ENCODE peak calls at places on chromosomes 7 and 10, in four cellular contexts. U is tibial artery, H is AG04449, Y is IMR-90. G is an unnamed sample.

GRCh38 chr7:52955522-52955921 is 79.9 kb upstream of the POM121L12 start:
- DNase-seq in U (no peak), H (no peak), Y (no peak), G (no peak)

GRCh38 chr10:81918766-81919165 is 43.8 kb downstream of the NRG3 start:
- DNase-seq in U (no peak), H (no peak), Y (no peak), G (no peak)

GRCh38 chr7:148541891-148542504 is 48.6 kb upstream of the C7orf33 start:
- DNase-seq in U (no peak), H (no peak), Y (no peak), G (no peak)

GRCh38 chr10:11601670-11602069 is 9.8 kb downstream of the USP6NL start:
- DNase-seq in U (no peak), H (no peak), Y (no peak), G (no peak)

GRCh38 chr10:76388321-76388720 is 956.9 kb downstream of the LRMDA start:
- DNase-seq in U (no peak), H (peak; percentile 34), Y (peak; percentile 29), G (no peak)

GRCh38 chr7:25675789-25676474 is 447.6 kb upstream of the NPVF start:
- DNase-seq in U (no peak), H (no peak), Y (no peak), G (no peak)

GRCh38 chr7:50679218-50680007 is 103.3 kb downstream of the GRB10 start:
- DNase-seq in U (no peak), H (no peak), Y (peak; percentile 43), G (no peak)

GRCh38 chr10:87860156-87860795 is 3.1 kb downstream of the KLLN start:
- DNase-seq in U (peak; percentile 60), H (no peak), Y (peak; percentile 69), G (no peak)

GRCh38 chr10:31707578-31708411 is 220.8 kb downstream of the ARHGAP12 start:
- DNase-seq in U (peak; percentile 59), H (peak; percentile 23), Y (peak; percentile 77), G (no peak)

GRCh38 chr7:134847834-134848233 is 68.4 kb downstream of the CALD1 start:
- DNase-seq in U (no peak), H (no peak), Y (no peak), G (no peak)

GRCh38 chr7:135199439-135199838 is 11.9 kb downstream of the WDR91 start:
- DNase-seq in U (no peak), H (no peak), Y (no peak), G (no peak)

GRCh38 chr10:7218974-7219373 is 191.9 kb downstream of the SFMBT2 start:
- DNase-seq in U (no peak), H (no peak), Y (peak; percentile 17), G (no peak)

GRCh38 chr7:43639858-43640491 is 57.1 kb downstream of the STK17A start:
- DNase-seq in U (peak; percentile 38), H (no peak), Y (peak; percentile 75), G (peak; percentile 84)

GRCh38 chr10:7708832-7709231 is 5.7 kb downstream of the ITIH2 start:
- DNase-seq in U (no peak), H (no peak), Y (no peak), G (no peak)

GRCh38 chr7:2412587-2413201 is 9.3 kb downstream of the CHST12 start:
- DNase-seq in U (no peak), H (no peak), Y (peak; percentile 30), G (no peak)

GRCh38 chr10:58393317-58393716 is 8.1 kb downstream of the TFAM start:
- DNase-seq in U (no peak), H (no peak), Y (peak; percentile 8), G (no peak)

GRCh38 chr10:5970527-5970926 is 6.8 kb downstream of the IL15RA start:
- DNase-seq in U (no peak), H (no peak), Y (no peak), G (no peak)

GRCh38 chr7:137036768-137037167 is 168.3 kb downstream of the CHRM2 start:
- DNase-seq in U (no peak), H (no peak), Y (peak; percentile 60), G (no peak)

GRCh38 chr10:117686606-117687005 is 144.1 kb downstream of the EMX2 start:
- DNase-seq in U (no peak), H (no peak), Y (no peak), G (no peak)

DNA sequence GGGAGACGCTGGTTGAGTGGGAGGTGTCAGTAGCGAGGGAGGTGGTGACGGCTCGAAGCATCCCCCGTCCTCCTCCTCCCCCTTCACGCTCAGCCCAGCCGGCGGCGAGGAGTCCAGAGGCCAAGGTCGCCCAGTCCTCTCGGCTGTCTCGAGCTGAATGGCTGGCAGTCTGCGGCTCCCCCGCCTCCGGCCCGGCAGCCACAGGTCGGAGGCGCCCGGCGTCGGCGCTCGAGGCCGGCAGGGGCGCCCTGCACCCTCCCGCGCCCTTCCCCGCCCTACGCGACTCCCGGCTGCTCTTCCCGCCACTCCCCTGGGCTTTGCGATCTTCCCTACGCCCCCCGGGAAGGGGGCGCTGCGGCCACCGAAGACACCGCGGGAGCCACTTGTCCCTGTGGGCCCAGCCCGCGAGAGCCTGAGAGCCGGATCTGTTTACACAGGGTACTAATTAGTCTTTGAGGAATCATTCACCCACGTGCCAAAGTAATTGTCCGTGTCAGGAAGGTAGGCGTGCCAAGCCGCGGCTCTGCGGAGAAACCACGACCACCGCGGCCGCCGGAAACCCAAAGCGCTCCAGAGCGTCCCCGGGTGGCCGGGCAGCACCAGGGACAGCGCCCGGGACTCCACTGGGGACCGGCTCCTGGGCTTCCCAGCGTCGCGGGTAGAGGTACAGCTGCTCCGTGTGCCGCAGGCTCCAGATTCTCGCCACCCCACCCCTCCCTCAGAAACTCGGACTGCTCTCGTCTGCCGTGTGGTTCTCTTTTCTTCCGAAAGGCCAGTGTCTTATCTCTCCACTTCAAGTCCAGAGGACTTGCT is at the start of gene NXPH1:
- DNase-seq in U (no peak), H (no peak), Y (no peak), G (no peak)
- TF ChIP-seq CTCF in U (no peak), H (no peak), Y (no peak), G (no peak)

GRCh38 chr7:23472046-23472445 is 1.8 kb upstream of the IGF2BP3 start:
- DNase-seq in U (no peak), H (no peak), Y (no peak), G (no peak)
- H3K4me3 ChIP-seq in U (no peak overlapping the region), H (peak overlapping the region; percentile 7), Y (peak overlapping the region; percentile 8), G (no peak overlapping the region)

GRCh38 chr10:86644412-86645110 is 9.8 kb upstream of the OPN4 start:
- DNase-seq in U (no peak), H (no peak), Y (peak; percentile 27), G (no peak)
- TF ChIP-seq CTCF in U (no peak), H (peak; percentile 33), Y (peak; percentile 4), G (peak; percentile 23)

GRCh38 chr7:101164071-101164840 is 1.1 kb downstream of the VGF start:
- DNase-seq in U (no peak), H (no peak), Y (peak; percentile 65), G (no peak)

GRCh38 chr7:101160917-101161316 is 4.5 kb downstream of the VGF start:
- DNase-seq in U (no peak), H (no peak), Y (no peak), G (no peak)

GRCh38 chr7:101161692-101162461 is 3.5 kb downstream of the VGF start:
- DNase-seq in U (no peak), H (no peak), Y (no peak), G (no peak)

GRCh38 chr7:101163281-101164070 is 1.9 kb downstream of the VGF start:
- DNase-seq in U (no peak), H (no peak), Y (no peak), G (no peak)

DNA sequence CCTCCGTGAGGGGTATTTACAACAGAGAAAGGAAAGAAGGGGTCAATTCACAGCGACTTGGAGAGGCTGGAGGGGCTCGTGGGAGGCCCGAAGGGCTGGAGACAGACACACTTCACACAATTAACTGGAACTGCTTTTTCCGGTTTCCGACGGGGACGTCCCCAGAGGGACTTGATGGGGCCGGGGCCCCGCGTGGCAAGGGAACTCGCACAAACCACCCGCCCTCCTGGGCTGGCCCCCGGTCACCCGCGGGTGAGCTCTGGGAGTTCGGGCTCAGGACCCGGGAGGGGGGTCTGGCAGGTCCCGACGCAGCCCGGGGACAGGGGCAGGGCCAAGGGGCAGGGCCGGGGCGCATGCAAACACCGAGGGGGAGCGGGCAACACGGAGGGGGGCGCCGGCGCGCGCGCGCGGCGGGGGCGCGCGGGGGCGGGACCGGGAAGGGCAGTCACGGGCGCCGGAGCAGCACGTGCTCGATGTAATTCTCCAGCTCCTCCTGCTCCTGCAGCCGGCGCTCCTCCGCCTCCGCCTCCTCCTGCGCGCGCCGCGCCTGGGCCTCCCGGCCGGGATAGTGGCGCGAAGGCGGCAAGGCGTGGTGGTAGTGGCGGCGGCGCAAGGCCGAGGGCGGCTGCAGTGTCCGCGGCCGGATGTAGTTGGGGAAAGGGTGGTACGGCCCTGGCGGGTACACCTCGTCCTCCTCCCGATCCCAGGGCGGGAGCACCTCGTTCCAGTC is 2.7 kb downstream of the VGF start:
- DNase-seq in U (no peak), H (no peak), Y (peak; percentile 50), G (no peak)
- H3K4me3 ChIP-seq in U (peak overlapping the region; percentile 48), H (peak overlapping the region; percentile 33), Y (peak overlapping the region; percentile 22), G (peak overlapping the region; percentile 43)

DNA sequence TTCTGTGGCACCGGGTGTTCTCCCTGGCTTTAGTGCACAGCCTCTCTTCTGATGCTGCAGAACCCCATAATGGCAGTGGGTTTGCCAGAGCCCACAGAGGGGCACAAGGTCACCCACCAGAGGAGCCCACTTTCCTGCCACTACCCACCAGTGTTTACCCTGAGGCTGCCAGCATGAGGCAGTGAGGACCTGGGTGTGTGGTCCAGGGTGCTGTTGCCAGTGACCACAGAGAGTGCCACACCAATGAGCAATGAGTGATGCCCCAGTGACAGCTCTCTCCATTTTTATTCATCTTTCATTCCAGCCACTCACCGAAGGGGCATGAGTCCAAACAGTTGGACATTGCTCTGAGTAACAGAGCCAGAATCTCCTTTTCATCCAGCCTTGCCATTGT is 34.8 kb downstream of the MTURN start:
- DNase-seq in U (no peak), H (no peak), Y (no peak), G (no peak)
- TF ChIP-seq CTCF in U (no peak), H (no peak), Y (no peak), G (no peak)

GRCh38 chr10:131961047-131961776 is 20.5 kb downstream of the BNIP3 start:
- DNase-seq in U (no peak), H (no peak), Y (no peak), G (no peak)

GRCh38 chr10:131963350-131963749 is 18.4 kb downstream of the BNIP3 start:
- DNase-seq in U (no peak), H (no peak), Y (no peak), G (no peak)

GRCh38 chr10:131960631-131961046 is 21.1 kb downstream of the BNIP3 start:
- DNase-seq in U (no peak), H (no peak), Y (no peak), G (no peak)

GRCh38 chr10:131963811-131964210 is 17.9 kb downstream of the BNIP3 start:
- DNase-seq in U (no peak), H (no peak), Y (no peak), G (no peak)

GRCh38 chr10:131961777-131962450 is 19.8 kb downstream of the BNIP3 start:
- DNase-seq in U (peak; percentile 17), H (no peak), Y (no peak), G (no peak)
- H3K4me3 ChIP-seq in U (no peak overlapping the region), H (no peak overlapping the region), Y (no peak overlapping the region), G (no peak overlapping the region)

GRCh38 chr7:142739927-142740492 is 9.3 kb upstream of the PRSS1 start:
- DNase-seq in U (no peak), H (no peak), Y (no peak), G (no peak)
- TF ChIP-seq CTCF in U (no peak), H (no peak), Y (no peak), G (no peak)

G was measured in epithelial cell of proximal tubule.